ENCODE peak calls at places on chromosomes 2 and 18, in seven cellular contexts. Q is HepG2, L is SK-N-SH, P is GM12891, F is K562, B is GM12892, J is H1. Y is an unnamed sample.

GRCh38 chr2:117470311-117471095 is 344.0 kb upstream of the DDX18 start:
- DNase-seq in P (peak), J (peak), B (no peak), F (peak), L (peak), Q (peak), Y (no peak)

GRCh38 chr18:75391275-75392115 is 36.0 kb downstream of the SMIM21 start:
- DNase-seq in Q (no peak), P (no peak), J (no peak), F (no peak), L (no peak), B (no peak), Y (no peak)

GRCh38 chr2:47558116-47559078 is 155.4 kb downstream of the MSH2 start:
- DNase-seq in B (no peak), L (no peak), P (no peak), Q (no peak), F (no peak), J (no peak), Y (no peak)

GRCh38 chr2:26126091-26126490 is 46.8 kb upstream of the GAREM2 start:
- DNase-seq in L (no peak), J (no peak), Q (no peak), B (no peak), P (no peak), F (no peak), Y (no peak)

GRCh38 chr2:72949642-72950041 is 32.3 kb downstream of the EMX1 start:
- DNase-seq in F (no peak), P (no peak), Q (no peak), L (no peak), J (no peak), B (no peak), Y (no peak)

GRCh38 chr18:37019157-37019571 is 190.2 kb downstream of the KIAA1328 start:
- DNase-seq in B (no peak), Q (peak), P (no peak), L (peak), J (peak), F (no peak), Y (no peak)

GRCh38 chr2:39094717-39095363 is 26.0 kb downstream of the SOS1 start:
- DNase-seq in F (no peak), Q (no peak), P (no peak), L (no peak), J (no peak), B (no peak), Y (peak)

GRCh38 chr18:22175326-22175725 is 5.9 kb downstream of the GATA6 start:
- DNase-seq in P (no peak), B (no peak), F (no peak), L (no peak), Q (peak), J (no peak), Y (no peak)

GRCh38 chr2:149422337-149422990 is 92.1 kb downstream of the LYPD6 start:
- DNase-seq in L (no peak), B (no peak), Q (no peak), J (no peak), P (no peak), F (no peak), Y (no peak)

GRCh38 chr2:195094330-195094729 is 562.7 kb upstream of the SLC39A10 start:
- DNase-seq in L (no peak), Q (no peak), B (no peak), P (no peak), J (no peak), F (no peak), Y (peak)

GRCh38 chr2:96763511-96764252 is 3.0 kb downstream of the CNNM4 start:
- DNase-seq in P (no peak), B (peak), Q (peak), F (peak), J (peak), L (peak), Y (no peak)

GRCh38 chr2:147679664-147680502 is 164.9 kb upstream of the ACVR2A start:
- DNase-seq in B (no peak), L (no peak), P (no peak), J (no peak), Q (no peak), F (no peak), Y (no peak)

GRCh38 chr2:113755690-113756063 is 765 bp downstream of the SLC35F5 start:
- DNase-seq in F (peak), Q (peak), B (no peak), L (peak), P (no peak), J (no peak), Y (peak)

GRCh38 chr2:155368934-155369333 is 670.4 kb downstream of the KCNJ3 start:
- DNase-seq in B (no peak), P (no peak), Q (peak), F (no peak), J (no peak), L (no peak), Y (no peak)

GRCh38 chr18:10057808-10058791 is 144.3 kb downstream of the VAPA start:
- DNase-seq in L (no peak), J (no peak), F (no peak), Q (no peak), P (no peak), B (no peak), Y (no peak)

GRCh38 chr18:34901299-34901698 is 139.9 kb upstream of the MAPRE2 start:
- DNase-seq in L (no peak), Q (no peak), P (no peak), J (no peak), F (no peak), B (no peak), Y (no peak)

DNA sequence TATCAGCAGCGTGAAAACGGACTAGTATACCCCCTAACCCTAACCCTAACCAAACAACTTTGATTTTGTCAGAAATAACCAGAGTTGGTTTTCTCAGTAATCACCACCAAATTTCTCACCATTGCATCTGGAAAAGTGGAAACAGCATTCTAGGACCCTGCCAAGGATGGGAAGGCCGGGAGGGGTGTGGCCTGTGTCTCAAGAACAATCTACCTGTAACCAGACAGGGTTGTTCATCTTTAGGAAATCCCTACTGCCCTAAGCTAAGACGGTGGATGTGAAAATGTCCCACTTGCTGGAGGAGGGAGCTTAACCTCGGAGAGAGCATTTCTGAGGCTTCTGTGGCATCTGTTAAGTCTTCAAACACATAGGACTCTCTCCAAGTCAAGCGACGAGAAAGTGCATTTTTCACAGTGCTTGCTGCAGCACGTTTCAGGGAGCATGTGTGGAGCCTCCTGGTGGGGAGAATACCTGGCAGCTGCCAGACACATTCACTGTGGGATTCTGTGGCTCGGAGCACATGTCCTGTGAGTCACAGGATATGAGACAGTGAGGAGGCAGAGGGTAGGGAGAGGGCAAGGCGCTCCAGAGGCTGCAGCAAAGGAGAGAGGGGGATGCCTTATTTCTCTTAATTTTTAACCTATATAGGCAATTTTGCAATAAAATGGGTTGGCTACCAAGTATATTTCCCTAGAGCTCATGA is 207.5 kb downstream of the SPP2 start:
- DNase-seq in Q (peak), B (no peak), F (no peak), P (no peak), L (peak), J (peak), Y (no peak)
- TF ChIP-seq TAF1 in Q (no peak), B (no peak), F (no peak), P (no peak), L (peak), J (no peak), Y (no peak)

GRCh38 chr2:140589273-140589672 is 1541.5 kb downstream of the LRP1B start:
- DNase-seq in Q (no peak), F (no peak), P (no peak), B (no peak), J (no peak), L (no peak), Y (no peak)

GRCh38 chr2:140589696-140590095 is 1541.1 kb downstream of the LRP1B start:
- DNase-seq in F (no peak), J (no peak), L (no peak), P (no peak), B (no peak), Q (no peak), Y (no peak)

GRCh38 chr2:140580799-140581198 is 1550.0 kb downstream of the LRP1B start:
- DNase-seq in J (no peak), Q (no peak), L (peak), F (no peak), P (no peak), B (no peak), Y (no peak)

GRCh38 chr2:140585016-140585415 is 1545.8 kb downstream of the LRP1B start:
- DNase-seq in J (no peak), B (no peak), L (no peak), P (no peak), F (no peak), Q (no peak), Y (no peak)

GRCh38 chr2:140586379-140586778 is 1544.4 kb downstream of the LRP1B start:
- DNase-seq in J (peak), P (no peak), Q (peak), B (no peak), F (no peak), L (peak), Y (peak)
- TF ChIP-seq TAF1 in J (no peak), P (no peak), Q (no peak), B (no peak), F (no peak), L (no peak), Y (no peak)

GRCh38 chr2:29039718-29040480 is 34.4 kb downstream of the PCARE start:
- DNase-seq in F (no peak), B (no peak), J (no peak), P (no peak), L (no peak), Q (no peak), Y (no peak)
- TF ChIP-seq TAF1 in F (no peak), B (no peak), J (no peak), P (no peak), L (no peak), Q (no peak), Y (no peak)

DNA sequence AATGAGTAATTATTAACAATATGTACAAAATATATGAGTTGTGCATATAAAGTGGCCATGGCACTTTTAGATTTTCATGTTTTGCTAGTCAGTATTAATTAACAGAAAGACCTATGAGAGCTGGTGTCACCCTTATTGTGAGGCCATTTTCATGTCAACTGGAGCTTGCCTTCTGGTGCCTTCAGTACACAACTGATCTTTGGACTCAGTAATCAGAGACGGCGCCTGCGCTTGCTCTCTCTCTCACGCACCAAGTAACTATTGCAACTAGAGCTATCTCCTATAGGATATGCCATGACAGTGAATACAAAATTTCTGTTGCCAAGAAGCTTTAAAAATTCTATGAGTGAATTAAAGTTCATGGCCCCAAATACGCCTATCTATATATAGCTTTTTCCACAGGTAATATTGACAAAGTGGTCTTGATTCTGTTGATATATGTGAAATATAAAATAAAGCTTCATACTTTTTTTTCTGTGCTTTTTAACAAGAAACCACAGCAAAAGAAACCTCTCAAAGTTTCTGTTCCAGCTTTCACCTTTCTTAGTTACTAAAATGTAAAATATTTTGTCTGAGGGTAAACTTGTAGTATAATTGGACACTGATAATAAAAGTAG is 2.9 kb downstream of the SERTAD2 start:
- DNase-seq in L (no peak), B (no peak), P (no peak), J (no peak), Q (peak), F (no peak), Y (no peak)
- TF ChIP-seq TAF1 in L (no peak), B (no peak), P (no peak), J (no peak), Q (no peak), F (no peak), Y (no peak)

DNA sequence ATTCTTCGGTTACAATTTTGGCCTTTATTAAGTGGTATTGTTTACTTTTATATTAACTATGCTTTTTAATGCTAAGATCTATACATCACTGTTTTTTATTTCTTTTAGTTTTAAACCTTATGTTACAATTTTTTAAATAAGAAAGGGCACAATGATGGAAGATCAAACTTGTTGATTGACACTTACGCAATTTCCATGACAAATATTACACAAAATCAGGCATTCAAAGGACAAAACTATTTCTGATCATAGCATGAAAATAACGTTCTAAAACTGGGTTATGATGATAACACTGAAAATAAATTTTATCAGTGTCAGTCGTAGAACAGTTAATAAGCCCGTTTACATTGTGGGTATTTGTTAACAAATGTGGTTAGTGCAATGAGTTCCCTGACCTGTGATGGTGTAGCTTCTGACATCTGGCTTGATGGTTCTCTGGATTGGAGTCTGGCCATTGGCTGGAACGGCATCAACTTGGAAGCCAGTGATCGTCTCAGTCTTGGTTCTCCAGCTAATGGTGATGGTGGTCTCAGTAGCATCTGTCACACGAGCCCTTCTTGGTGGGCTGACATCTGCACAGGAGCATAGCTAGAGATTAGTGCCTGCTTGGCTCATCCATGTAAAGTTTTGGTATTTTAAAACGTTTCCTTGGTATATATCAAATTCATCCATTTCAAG is 59.6 kb downstream of the FN1 start:
- DNase-seq in L (no peak), B (no peak), F (no peak), Q (no peak), P (no peak), J (no peak), Y (no peak)
- TF ChIP-seq TAF1 in L (no peak), B (no peak), F (no peak), Q (no peak), P (no peak), J (no peak), Y (no peak)

DNA sequence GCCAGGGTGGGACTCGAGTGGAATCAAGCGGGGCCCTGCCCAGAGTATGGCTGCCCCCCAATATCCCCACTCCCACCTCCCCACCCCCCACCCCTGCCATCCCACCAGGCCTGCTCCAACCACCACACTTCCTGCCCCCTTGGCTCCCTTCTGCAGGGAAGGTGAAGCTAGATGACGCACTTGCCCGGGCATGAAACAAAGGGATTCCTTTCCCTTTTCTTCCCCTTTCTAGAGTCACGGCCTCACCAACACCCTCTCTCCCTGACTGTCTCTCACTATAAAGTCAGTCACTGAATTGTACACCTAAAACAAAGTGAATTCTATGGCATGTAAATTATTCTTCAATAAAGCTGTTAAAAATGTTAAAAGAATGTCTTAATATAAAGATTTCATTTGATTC is 16.0 kb downstream of the ZBTB7C start:
- DNase-seq in Q (no peak), F (no peak), P (no peak), B (no peak), L (no peak), J (no peak), Y (no peak)
- TF ChIP-seq TAF1 in Q (no peak), F (no peak), P (no peak), B (no peak), L (no peak), J (no peak), Y (no peak)

GRCh38 chr2:10254373-10255188 is 48.1 kb upstream of the HPCAL1 start:
- DNase-seq in B (no peak), P (no peak), J (no peak), F (peak), Q (no peak), L (peak), Y (no peak)

GRCh38 chr2:10252202-10252601 is 50.5 kb upstream of the HPCAL1 start:
- DNase-seq in P (no peak), J (no peak), F (no peak), B (no peak), Q (no peak), L (no peak), Y (no peak)

GRCh38 chr2:10255189-10256030 is 47.3 kb upstream of the HPCAL1 start:
- DNase-seq in P (no peak), J (no peak), L (no peak), F (peak), B (no peak), Q (no peak), Y (no peak)

GRCh38 chr2:10252651-10253050 is 50.1 kb upstream of the HPCAL1 start:
- DNase-seq in F (no peak), J (no peak), B (no peak), Q (no peak), L (no peak), P (no peak), Y (no peak)

DNA sequence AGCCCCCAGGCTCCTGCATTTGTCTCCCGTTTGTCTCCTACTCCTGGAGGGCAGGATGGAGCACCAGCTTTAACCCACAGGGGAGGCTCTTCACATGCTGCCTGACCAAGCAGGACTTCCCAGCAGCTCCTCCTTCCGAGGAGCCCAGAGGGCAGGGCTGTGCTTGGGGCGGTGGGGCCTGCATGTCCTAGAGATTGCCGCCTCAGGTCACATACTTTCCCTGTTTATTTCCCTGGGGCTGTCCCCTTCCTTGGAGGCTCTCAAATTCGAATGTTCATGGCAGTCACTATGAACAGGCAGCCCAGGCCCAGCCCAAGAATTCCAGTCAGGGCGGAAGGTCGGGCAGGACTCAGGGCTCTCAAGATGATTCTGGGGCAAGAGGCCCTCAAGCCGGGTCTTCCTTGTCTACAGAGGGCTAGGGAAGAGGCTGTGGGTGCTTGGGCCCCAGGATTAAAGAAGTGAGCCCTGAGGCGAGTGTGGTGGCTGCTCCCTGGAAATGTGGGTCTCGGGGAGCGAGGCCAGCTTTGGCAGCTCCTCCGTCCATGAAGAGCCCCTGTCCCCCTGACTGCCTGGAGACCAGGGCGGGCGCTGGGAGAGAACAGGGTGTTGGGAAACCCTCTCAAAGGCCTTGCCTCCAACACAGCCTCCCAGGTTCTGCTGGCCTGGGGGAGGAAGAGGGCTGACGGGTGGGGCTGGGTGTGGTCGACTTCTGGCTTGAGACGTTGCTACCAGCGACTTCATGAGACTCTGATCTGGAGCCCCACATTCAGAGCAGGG is 48.9 kb upstream of the HPCAL1 start:
- DNase-seq in B (no peak), F (peak), L (no peak), Q (no peak), P (no peak), J (no peak), Y (no peak)
- TF ChIP-seq TAF1 in B (no peak), F (no peak), L (no peak), Q (no peak), P (no peak), J (no peak), Y (no peak)

GRCh38 chr18:72427721-72428120 is 116.4 kb downstream of the CBLN2 start:
- DNase-seq in P (no peak), F (no peak), L (no peak), B (no peak), J (no peak), Q (no peak), Y (no peak)
- TF ChIP-seq TAF1 in P (no peak), F (no peak), L (no peak), B (no peak), J (no peak), Q (no peak), Y (no peak)

DNA sequence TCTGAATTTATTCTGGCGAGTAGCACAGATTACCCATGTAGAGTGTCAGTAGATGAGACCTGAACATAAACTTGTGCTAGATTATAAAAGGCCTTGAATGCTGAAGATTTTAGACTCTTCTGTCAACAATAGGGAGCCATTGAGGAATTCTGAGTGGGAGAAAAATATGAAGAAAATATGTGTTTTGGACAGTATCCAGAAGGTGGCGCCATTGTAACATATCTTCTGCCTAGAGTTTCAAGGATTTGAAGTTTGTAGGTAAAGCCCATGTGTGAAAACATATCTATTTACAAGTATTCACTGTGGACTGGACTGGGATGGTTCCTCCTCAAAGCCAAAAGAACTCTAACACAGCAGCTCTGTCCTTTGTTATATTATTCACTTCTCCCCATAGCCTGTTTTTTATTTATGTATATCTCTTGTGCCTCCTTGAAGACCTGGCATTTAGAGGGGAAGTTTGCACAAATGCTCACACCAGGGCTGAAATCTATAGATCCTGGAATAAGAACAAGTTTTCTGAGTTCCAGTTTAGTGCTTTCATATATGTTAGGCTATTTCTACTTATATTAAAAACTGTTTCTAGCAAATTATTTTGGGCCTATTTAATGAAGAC is 124.9 kb downstream of the RDH14 start:
- DNase-seq in P (peak), L (peak), B (no peak), Q (peak), J (peak), F (no peak), Y (no peak)
- TF ChIP-seq TAF1 in P (no peak), L (no peak), B (no peak), Q (no peak), J (no peak), F (no peak), Y (no peak)